ENCODE peak calls at places on chromosome 13, in seven cellular contexts. L is MCF 10A, S is H9, O is GDM1, P is stomach, K is HFF-Myc, D is omental fat pad. V is an unnamed sample.

GRCh38 chr13:68234278-68234677 is 1004.1 kb upstream of the PCDH9 start:
- DNase-seq in L (peak), S (no peak), O (no peak), P (no peak), K (no peak), D (no peak), V (no peak)

GRCh38 chr13:51453308-51453958 is 597 bp upstream of the INTS6 start:
- DNase-seq in L (peak), S (no peak), O (peak), P (no peak), K (no peak), D (peak), V (no peak)

GRCh38 chr13:111216166-111216960 is 101.3 kb downstream of the ARHGEF7 start:
- DNase-seq in L (peak), S (peak), O (peak), P (peak), K (no peak), D (no peak), V (no peak)

GRCh38 chr13:31495336-31495735 is 244.0 kb upstream of the RXFP2 start:
- DNase-seq in L (no peak), S (no peak), O (no peak), P (no peak), K (no peak), D (no peak), V (no peak)

GRCh38 chr13:52848455-52849190 is at the start of gene PCDH8:
- DNase-seq in L (no peak), S (peak), O (no peak), P (no peak), K (no peak), D (no peak), V (no peak)

GRCh38 chr13:47929156-47929555 is 71.9 kb downstream of the SUCLA2 start:
- DNase-seq in L (no peak), S (no peak), O (no peak), P (no peak), K (no peak), D (no peak), V (no peak)

GRCh38 chr13:49220856-49221614 is 897 bp downstream of the MLNR start:
- DNase-seq in L (no peak), S (peak), O (no peak), P (no peak), K (no peak), D (no peak), V (no peak)

GRCh38 chr13:49624207-49624606 is 4.1 kb upstream of the ARL11 start:
- DNase-seq in L (no peak), S (no peak), O (no peak), P (no peak), K (no peak), D (no peak), V (no peak)

GRCh38 chr13:32824671-32825070 is 191.6 kb upstream of the KL start:
- DNase-seq in L (peak), S (peak), O (no peak), P (no peak), K (peak), D (no peak), V (no peak)

GRCh38 chr13:69291292-69291906 is 816.2 kb upstream of the ATXN8OS start:
- DNase-seq in L (no peak), S (no peak), O (peak), P (no peak), K (no peak), D (no peak), V (no peak)

GRCh38 chr13:23790591-23791170 is 98.5 kb downstream of the MIPEP start:
- DNase-seq in L (no peak), S (no peak), O (no peak), P (no peak), K (peak), D (no peak), V (peak)

GRCh38 chr13:102846261-102847015 is 606 bp downstream of the ERCC5 start:
- DNase-seq in L (peak), S (peak), O (peak), P (peak), K (no peak), D (no peak), V (no peak)

V was measured in AG09319.